ENCODE peak calls at places on chromosome 6, in six cellular contexts. U, J, S, F, X and G are unnamed samples.

GRCh38 chr6:134299236-134299635 is 18.7 kb downstream of the SGK1 start:
- DNase-seq in U (peak), J (peak), S (peak), F (no peak), X (no peak), G (no peak)

GRCh38 chr6:149108398-149109100 is 209.0 kb upstream of the TAB2 start:
- DNase-seq in U (no peak), J (no peak), S (no peak), F (no peak), X (no peak), G (no peak)

GRCh38 chr6:156167289-156168076 is 609.7 kb upstream of the ARID1B start:
- DNase-seq in U (no peak), J (no peak), S (peak), F (no peak), X (no peak), G (no peak)

GRCh38 chr6:16345449-16346330 is 107.3 kb downstream of the GMPR start:
- DNase-seq in U (no peak), J (peak), S (peak), F (peak), X (no peak), G (no peak)

GRCh38 chr6:12420626-12421025 is 130.5 kb downstream of the EDN1 start:
- DNase-seq in U (no peak), J (no peak), S (no peak), F (no peak), X (no peak), G (no peak)

GRCh38 chr6:3678946-3679345 is 72.6 kb downstream of the PXDC1 start:
- DNase-seq in U (no peak), J (no peak), S (no peak), F (no peak), X (no peak), G (no peak)

GRCh38 chr6:26224547-26224912 is 137.3 kb downstream of the HFE start:
- DNase-seq in U (no peak), J (no peak), S (no peak), F (no peak), X (no peak), G (no peak)

GRCh38 chr6:155185544-155185943 is 78.3 kb upstream of the CLDN20 start:
- DNase-seq in U (peak), J (peak), S (no peak), F (no peak), X (no peak), G (no peak)

GRCh38 chr6:30931959-30932645 is at the start of gene SFTA2:
- DNase-seq in U (no peak), J (peak), S (no peak), F (no peak), X (no peak), G (no peak)

GRCh38 chr6:150599199-150600002 is at the start of gene PLEKHG1:
- DNase-seq in U (peak), J (peak), S (peak), F (no peak), X (no peak), G (peak)

GRCh38 chr6:2900221-2900807 is 2.8 kb downstream of the SERPINB9 start:
- DNase-seq in U (no peak), J (no peak), S (no peak), F (no peak), X (no peak), G (no peak)